ENCODE peak calls at places on chromosomes 11 and 22, in seven cellular contexts. Z, E, P, A, U, L and J are unnamed samples.

GRCh38 chr22:48712558-48712957 is 1115.1 kb downstream of the BRD1 start:
- DNase-seq in Z (no peak), E (peak; percentile 32), P (no peak), A (no peak), U (no peak), L (no peak), J (peak; percentile 9)

GRCh38 chr11:33391893-33392251 is 134.7 kb downstream of the HIPK3 start:
- DNase-seq in Z (no peak), E (no peak), P (no peak), A (no peak), U (no peak), L (no peak), J (no peak)

GRCh38 chr22:25898707-25899365 is 156.8 kb downstream of the MYO18B start:
- DNase-seq in Z (no peak), E (peak; percentile 77), P (peak; percentile 66), A (no peak), U (no peak), L (no peak), J (no peak)

GRCh38 chr11:66136752-66137123 is 66.7 kb downstream of the PACS1 start:
- DNase-seq in Z (no peak), E (no peak), P (no peak), A (no peak), U (no peak), L (no peak), J (no peak)

GRCh38 chr11:30596832-30597231 is 10.7 kb upstream of the MPPED2 start:
- DNase-seq in Z (no peak), E (no peak), P (no peak), A (no peak), U (no peak), L (no peak), J (no peak)

GRCh38 chr11:95134491-95134890 is 44.8 kb downstream of the ENDOD1 start:
- DNase-seq in Z (peak; percentile 73), E (no peak), P (no peak), A (no peak), U (peak; percentile 6), L (no peak), J (peak; percentile 69)

GRCh38 chr22:37184816-37185541 is 3.1 kb downstream of the C1QTNF6 start:
- DNase-seq in Z (no peak), E (no peak), P (no peak), A (no peak), U (no peak), L (no peak), J (no peak)

GRCh38 chr22:31474743-31475142 is 14.9 kb downstream of the EIF4ENIF1 start:
- DNase-seq in Z (peak; percentile 85), E (no peak), P (no peak), A (no peak), U (no peak), L (no peak), J (no peak)

GRCh38 chr11:45451766-45452440 is 165.8 kb upstream of the SYT13 start:
- DNase-seq in Z (peak; percentile 34), E (no peak), P (no peak), A (no peak), U (no peak), L (no peak), J (no peak)

GRCh38 chr11:5280582-5281102 is 10.9 kb upstream of the HBE1 start:
- DNase-seq in Z (peak; percentile 94), E (peak; percentile 88), P (peak; percentile 97), A (no peak), U (peak; percentile 8), L (peak; percentile 13), J (peak; percentile 30)

GRCh38 chr22:49964136-49964492 is 3.5 kb downstream of the PIM3 start:
- DNase-seq in Z (no peak), E (no peak), P (no peak), A (no peak), U (no peak), L (no peak), J (no peak)

GRCh38 chr11:38014405-38014804 is 1416.4 kb upstream of the RAG2 start:
- DNase-seq in Z (no peak), E (no peak), P (no peak), A (no peak), U (no peak), L (no peak), J (no peak)

GRCh38 chr22:30868663-30869385 is 99.8 kb downstream of the MORC2 start:
- DNase-seq in Z (no peak), E (no peak), P (no peak), A (peak; percentile 21), U (peak; percentile 44), L (no peak), J (peak; percentile 63)

GRCh38 chr22:28955817-28956216 is 72.4 kb downstream of the ZNRF3 start:
- DNase-seq in Z (no peak), E (no peak), P (no peak), A (no peak), U (no peak), L (no peak), J (no peak)

GRCh38 chr22:32850591-32851517 is 49.3 kb downstream of the TIMP3 start:
- DNase-seq in Z (no peak), E (no peak), P (no peak), A (peak; percentile 35), U (no peak), L (no peak), J (peak; percentile 63)

GRCh38 chr11:62392944-62393628 is 25.7 kb upstream of the SCGB1A1 start:
- DNase-seq in Z (no peak), E (no peak), P (no peak), A (no peak), U (no peak), L (peak; percentile 34), J (no peak)

GRCh38 chr22:41445171-41446056 is 1.2 kb downstream of the TOB2 start:
- DNase-seq in Z (no peak), E (peak; percentile 85), P (peak; percentile 87), A (no peak), U (no peak), L (peak; percentile 51), J (no peak)

GRCh38 chr11:55481416-55481815 is 72.9 kb upstream of the OR4C15 start:
- DNase-seq in Z (no peak), E (no peak), P (no peak), A (no peak), U (no peak), L (no peak), J (no peak)

GRCh38 chr22:39471421-39472141 is 14.8 kb downstream of the MGAT3 start:
- DNase-seq in Z (no peak), E (no peak), P (peak; percentile 80), A (no peak), U (no peak), L (peak; percentile 86), J (no peak)

GRCh38 chr22:33070600-33070999 is 12.4 kb upstream of the SYN3 start:
- DNase-seq in Z (no peak), E (no peak), P (no peak), A (no peak), U (no peak), L (no peak), J (peak; percentile 72)

GRCh38 chr22:24097961-24098391 is 83.3 kb upstream of the SUSD2 start:
- DNase-seq in Z (no peak), E (no peak), P (no peak), A (no peak), U (no peak), L (no peak), J (no peak)

GRCh38 chr11:27904358-27905055 is 203.4 kb downstream of the KIF18A start:
- DNase-seq in Z (peak; percentile 34), E (no peak), P (no peak), A (no peak), U (no peak), L (no peak), J (no peak)

GRCh38 chr22:30606455-30607299 is at the start of gene TCN2:
- DNase-seq in Z (no peak), E (peak; percentile 97), P (peak; percentile 97), A (peak; percentile 74), U (peak; percentile 50), L (peak; percentile 85), J (peak; percentile 81)